ENCODE peak calls at places on chromosome 12, in eight cellular contexts. I is stomach, K is transverse colon, R is suprapubic skin, C is HCT116, U is breast epithelium, B is GM12878, V is esophagus muscularis mucosa. M is an unnamed sample.

GRCh38 chr12:123960856-123961255 is 11.8 kb downstream of the CCDC92 start:
- DNase-seq in K (no peak), U (no peak), R (no peak), V (no peak), I (no peak), B (no peak), C (no peak), M (no peak)

GRCh38 chr12:64510687-64511086 is 58.8 kb downstream of the TBK1 start:
- DNase-seq in B (no peak), I (no peak), R (no peak), K (no peak), C (no peak), U (no peak), V (no peak), M (no peak)

GRCh38 chr12:28535216-28535615 is 345.0 kb downstream of the CCDC91 start:
- DNase-seq in I (no peak), V (no peak), B (no peak), R (no peak), C (no peak), K (no peak), U (no peak), M (no peak)

GRCh38 chr12:96698521-96698920 is 208.5 kb upstream of the NEDD1 start:
- DNase-seq in I (no peak), B (no peak), K (no peak), U (no peak), R (no peak), V (peak; percentile 31), C (no peak), M (peak; percentile 6)

GRCh38 chr12:120844768-120845449 is 59.2 kb downstream of the SPPL3 start:
- DNase-seq in K (no peak), U (no peak), B (no peak), I (no peak), V (no peak), C (no peak), R (no peak), M (no peak)

GRCh38 chr12:64992641-64993040 is 128.5 kb downstream of the WIF1 start:
- DNase-seq in U (no peak), C (no peak), R (no peak), B (no peak), K (no peak), V (no peak), I (no peak), M (peak; percentile 92)

GRCh38 chr12:59372971-59373370 is 222.9 kb upstream of the SLC16A7 start:
- DNase-seq in V (no peak), B (no peak), R (no peak), K (no peak), C (peak; percentile 8), I (no peak), U (no peak), M (peak; percentile 79)

GRCh38 chr12:3293446-3294161 is 197.4 kb upstream of the PRMT8 start:
- DNase-seq in I (no peak), B (no peak), V (no peak), U (no peak), C (no peak), K (no peak), R (no peak), M (no peak)

GRCh38 chr12:96985515-96986362 is 78.7 kb downstream of the NEDD1 start:
- DNase-seq in B (no peak), V (peak; percentile 80), I (peak; percentile 35), U (no peak), R (peak; percentile 76), K (peak; percentile 10), C (peak; percentile 6), M (peak; percentile 74)

GRCh38 chr12:65830305-65830704 is 6.0 kb downstream of the HMGA2 start:
- DNase-seq in K (no peak), U (no peak), R (no peak), I (no peak), C (no peak), V (no peak), B (no peak), M (no peak)

GRCh38 chr12:128276542-128276941 is 9.6 kb downstream of the TMEM132C start:
- DNase-seq in V (no peak), U (no peak), R (no peak), B (no peak), I (no peak), K (no peak), C (no peak), M (no peak)

GRCh38 chr12:75633789-75634188 is 122.4 kb upstream of the KRR1 start:
- DNase-seq in V (no peak), K (no peak), C (no peak), I (no peak), U (no peak), B (no peak), R (no peak), M (peak; percentile 21)

GRCh38 chr12:81644503-81644902 is 114.6 kb downstream of the PPFIA2 start:
- DNase-seq in C (peak; percentile 33), U (no peak), R (no peak), I (no peak), K (no peak), B (no peak), V (no peak), M (peak; percentile 63)

GRCh38 chr12:123267991-123268843 is 3.4 kb downstream of the CDK2AP1 start:
- DNase-seq in R (peak; percentile 82), V (no peak), C (no peak), B (no peak), K (peak; percentile 20), I (no peak), U (no peak), M (peak; percentile 30)

GRCh38 chr12:81502912-81503695 is 256.0 kb downstream of the PPFIA2 start:
- DNase-seq in K (no peak), R (no peak), C (no peak), I (no peak), V (no peak), B (no peak), U (no peak), M (no peak)

GRCh38 chr12:93297032-93297431 is 80.7 kb upstream of the NUDT4 start:
- DNase-seq in C (no peak), I (no peak), V (no peak), B (peak; percentile 75), U (no peak), R (no peak), K (no peak), M (no peak)

GRCh38 chr12:48946206-48946605 is 11.1 kb downstream of the ARF3 start:
- DNase-seq in B (no peak), I (no peak), V (no peak), U (no peak), R (no peak), K (no peak), C (no peak), M (no peak)

GRCh38 chr12:110170535-110171185 is 46.5 kb downstream of the IFT81 start:
- DNase-seq in V (no peak), I (no peak), K (no peak), C (no peak), U (no peak), B (no peak), R (no peak), M (no peak)

GRCh38 chr12:128467882-128468281 is 200.9 kb downstream of the TMEM132C start:
- DNase-seq in U (no peak), K (no peak), B (no peak), C (no peak), V (no peak), R (no peak), I (no peak), M (no peak)

GRCh38 chr12:84913151-84913550 is 552 bp upstream of the SLC6A15 start:
- DNase-seq in U (no peak), I (no peak), V (no peak), C (no peak), B (no peak), K (no peak), R (no peak), M (peak; percentile 61)

GRCh38 chr12:84911331-84912190 is 1.0 kb downstream of the SLC6A15 start:
- DNase-seq in B (no peak), C (no peak), K (peak; percentile 22), V (no peak), U (peak; percentile 50), I (no peak), R (peak; percentile 86), M (peak; percentile 98)

GRCh38 chr12:84910549-84911241 is 1.9 kb downstream of the SLC6A15 start:
- DNase-seq in V (no peak), U (peak; percentile 47), B (no peak), C (no peak), K (no peak), R (no peak), I (no peak), M (peak; percentile 23)

GRCh38 chr12:84912191-84913142 is at the start of gene SLC6A15:
- DNase-seq in U (peak; percentile 51), K (no peak), R (peak; percentile 82), C (no peak), I (no peak), B (no peak), V (no peak), M (peak; percentile 87)
- TF ChIP-seq POLR2AphosphoS5 in U (no peak), K (no peak), R (no peak), C (no peak), I (no peak), B (no peak), V (no peak), M (peak; percentile 53)

DNA sequence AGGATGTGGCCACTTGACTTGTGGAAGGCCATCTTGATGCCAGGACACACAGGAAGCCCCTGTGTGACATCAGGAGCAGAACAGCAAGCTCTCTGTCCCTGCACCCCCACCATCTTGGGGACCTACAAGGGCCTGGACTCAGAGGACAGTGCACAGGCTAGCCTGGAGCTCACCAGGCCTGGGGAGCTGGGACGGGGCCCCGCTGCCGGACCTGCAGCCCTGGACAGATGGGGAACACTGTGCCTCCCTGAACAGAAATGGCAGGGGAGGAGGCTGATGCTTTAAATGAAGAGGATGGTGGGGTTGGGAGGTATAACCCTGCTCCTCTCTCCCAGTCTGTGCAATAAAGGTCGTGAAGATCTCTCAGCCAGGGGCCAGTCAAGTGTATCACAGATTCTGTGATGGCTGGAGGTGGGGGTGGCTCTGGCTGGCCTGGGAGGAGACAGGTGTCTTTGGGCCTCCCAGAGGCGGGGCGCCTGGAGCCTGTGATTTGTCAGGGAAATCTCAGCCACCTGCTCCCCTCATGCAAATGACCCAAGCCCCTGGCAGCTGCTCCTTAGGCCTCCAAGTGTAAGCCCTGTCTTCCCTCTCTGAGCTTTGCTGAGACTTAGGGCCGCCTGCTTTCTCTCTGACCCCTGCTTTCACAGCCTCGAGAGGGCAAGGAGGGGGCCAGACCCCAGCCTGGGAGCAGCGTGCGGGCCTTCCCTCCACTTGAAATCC is 1.1 kb upstream of the GNB3 start:
- DNase-seq in V (no peak), C (no peak), R (no peak), K (peak; percentile 77), B (no peak), I (peak; percentile 44), U (no peak), M (peak; percentile 80)
- H3K4me3 ChIP-seq in V (no peak overlapping the region), C (no peak overlapping the region), R (no peak overlapping the region), K (no peak overlapping the region), B (no peak overlapping the region), I (no peak overlapping the region), U (no peak overlapping the region), M (no peak overlapping the region)

GRCh38 chr12:115857923-115858322 is 419.6 kb downstream of the MED13L start:
- DNase-seq in B (no peak), I (no peak), C (no peak), U (no peak), R (no peak), K (no peak), V (no peak), M (no peak)
- TF ChIP-seq POLR2AphosphoS5 in B (no peak), I (no peak), C (no peak), U (no peak), R (peak; percentile 44), K (no peak), V (peak; percentile 37), M (no peak)

DNA sequence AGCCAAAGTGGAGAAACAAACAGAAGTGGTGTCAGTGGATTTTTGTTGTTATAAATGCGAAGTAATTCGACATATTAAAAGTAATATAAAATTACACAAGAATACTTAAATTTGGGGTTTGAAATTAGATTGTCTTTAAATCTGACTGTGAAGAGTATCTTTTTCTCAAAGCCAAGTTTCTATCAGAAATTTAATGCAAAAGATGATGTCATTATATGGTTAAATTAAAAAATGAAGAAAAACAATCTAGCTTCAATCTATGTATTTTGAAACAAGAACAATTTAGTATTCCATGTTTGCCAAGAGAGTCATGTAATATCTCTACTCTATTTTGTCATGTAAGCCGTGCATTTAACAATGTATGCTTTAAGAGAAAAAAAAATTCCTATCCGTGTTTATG is 590.0 kb upstream of the ATXN7L3B start:
- DNase-seq in U (no peak), R (no peak), K (no peak), I (no peak), B (no peak), C (no peak), V (no peak), M (no peak)
- H3K4me3 ChIP-seq in U (no peak overlapping the region), R (no peak overlapping the region), K (no peak overlapping the region), I (no peak overlapping the region), B (no peak overlapping the region), C (no peak overlapping the region), V (no peak overlapping the region), M (no peak overlapping the region)

M was measured in GM23338.